ENCODE peak calls at places on chromosomes 13 and 19, in eight cellular contexts. U, O, K, Q, J, I, N and W are unnamed samples.

GRCh38 chr13:65595881-65596280 is 1634.3 kb downstream of the PCDH9 start:
- DNase-seq in U (no peak), O (peak; percentile 8), N (no peak), I (no peak), K (no peak), J (no peak), Q (no peak), W (no peak)

GRCh38 chr19:41930926-41931592 is 2.8 kb upstream of the ERFL start:
- DNase-seq in O (no peak), Q (no peak), N (no peak), K (peak; percentile 64), J (no peak), U (no peak), I (no peak), W (peak; percentile 42)

GRCh38 chr13:41458187-41458938 is 1.0 kb downstream of the RGCC start:
- DNase-seq in N (peak; percentile 23), J (peak; percentile 15), U (no peak), I (no peak), O (peak; percentile 59), K (peak; percentile 11), Q (no peak), W (peak; percentile 33)

GRCh38 chr13:106140476-106140875 is 395.0 kb downstream of the EFNB2 start:
- DNase-seq in U (no peak), J (no peak), Q (no peak), O (peak; percentile 60), I (no peak), K (no peak), N (no peak), W (no peak)

GRCh38 chr19:16896098-16896912 is 7.5 kb downstream of the F2RL3 start:
- DNase-seq in K (no peak), O (no peak), N (no peak), U (no peak), J (no peak), I (no peak), Q (no peak), W (peak; percentile 71)

GRCh38 chr19:30898353-30899103 is 450.7 kb downstream of the TSHZ3 start:
- DNase-seq in J (no peak), K (no peak), U (no peak), N (no peak), Q (no peak), I (no peak), O (no peak), W (no peak)

GRCh38 chr13:26460652-26461051 is 96.8 kb upstream of the WASF3 start:
- DNase-seq in Q (no peak), O (peak; percentile 30), U (no peak), I (no peak), J (no peak), K (no peak), N (no peak), W (peak; percentile 79)

GRCh38 chr19:58021541-58022282 is 12.1 kb upstream of the ZSCAN1 start:
- DNase-seq in K (peak; percentile 84), J (no peak), O (peak; percentile 74), I (peak; percentile 53), Q (peak; percentile 18), U (no peak), N (no peak), W (peak; percentile 38)

GRCh38 chr13:44869167-44869566 is 120.1 kb downstream of the NUFIP1 start:
- DNase-seq in O (no peak), I (no peak), N (no peak), K (no peak), U (no peak), Q (no peak), J (no peak), W (no peak)

GRCh38 chr13:112759834-112760233 is 70.0 kb downstream of the ATP11A start:
- DNase-seq in K (peak; percentile 83), J (no peak), O (no peak), I (no peak), U (no peak), Q (no peak), N (no peak), W (no peak)

GRCh38 chr19:10417598-10418280 is 2.6 kb upstream of the PDE4A start:
- DNase-seq in I (no peak), K (no peak), N (no peak), Q (no peak), U (no peak), J (peak; percentile 30), O (no peak), W (peak; percentile 59)

GRCh38 chr19:16920816-16921529 is 32.2 kb downstream of the F2RL3 start:
- DNase-seq in N (peak; percentile 42), J (peak; percentile 90), O (peak; percentile 79), U (no peak), K (no peak), I (no peak), Q (no peak), W (no peak)

GRCh38 chr13:92429231-92429630 is 797.4 kb upstream of the GPC6 start:
- DNase-seq in Q (no peak), N (no peak), O (no peak), K (no peak), J (no peak), I (no peak), U (no peak), W (no peak)

GRCh38 chr19:38141108-38141507 is 82.9 kb downstream of the DPF1 start:
- DNase-seq in J (no peak), N (no peak), I (no peak), U (no peak), O (no peak), K (no peak), Q (no peak), W (no peak)
- TF ChIP-seq CTCF in J (no peak), N (no peak), I (no peak), U (no peak), O (no peak), K (no peak), Q (no peak), W (no peak)

GRCh38 chr19:7736148-7736547 is 4.2 kb upstream of the CLEC4G start:
- DNase-seq in Q (no peak), U (no peak), J (no peak), O (no peak), N (no peak), K (no peak), I (no peak), W (no peak)

GRCh38 chr19:7737215-7737614 is 5.3 kb upstream of the CLEC4G start:
- DNase-seq in O (no peak), K (no peak), J (no peak), I (no peak), Q (no peak), U (no peak), N (no peak), W (no peak)

GRCh38 chr19:7732045-7732444 is at the start of gene CLEC4G:
- DNase-seq in I (no peak), K (no peak), Q (no peak), U (no peak), O (no peak), J (no peak), N (no peak), W (no peak)

GRCh38 chr19:7733376-7733775 is 1.5 kb upstream of the CLEC4G start:
- DNase-seq in O (no peak), Q (no peak), K (no peak), J (no peak), N (no peak), U (no peak), I (no peak), W (no peak)

DNA sequence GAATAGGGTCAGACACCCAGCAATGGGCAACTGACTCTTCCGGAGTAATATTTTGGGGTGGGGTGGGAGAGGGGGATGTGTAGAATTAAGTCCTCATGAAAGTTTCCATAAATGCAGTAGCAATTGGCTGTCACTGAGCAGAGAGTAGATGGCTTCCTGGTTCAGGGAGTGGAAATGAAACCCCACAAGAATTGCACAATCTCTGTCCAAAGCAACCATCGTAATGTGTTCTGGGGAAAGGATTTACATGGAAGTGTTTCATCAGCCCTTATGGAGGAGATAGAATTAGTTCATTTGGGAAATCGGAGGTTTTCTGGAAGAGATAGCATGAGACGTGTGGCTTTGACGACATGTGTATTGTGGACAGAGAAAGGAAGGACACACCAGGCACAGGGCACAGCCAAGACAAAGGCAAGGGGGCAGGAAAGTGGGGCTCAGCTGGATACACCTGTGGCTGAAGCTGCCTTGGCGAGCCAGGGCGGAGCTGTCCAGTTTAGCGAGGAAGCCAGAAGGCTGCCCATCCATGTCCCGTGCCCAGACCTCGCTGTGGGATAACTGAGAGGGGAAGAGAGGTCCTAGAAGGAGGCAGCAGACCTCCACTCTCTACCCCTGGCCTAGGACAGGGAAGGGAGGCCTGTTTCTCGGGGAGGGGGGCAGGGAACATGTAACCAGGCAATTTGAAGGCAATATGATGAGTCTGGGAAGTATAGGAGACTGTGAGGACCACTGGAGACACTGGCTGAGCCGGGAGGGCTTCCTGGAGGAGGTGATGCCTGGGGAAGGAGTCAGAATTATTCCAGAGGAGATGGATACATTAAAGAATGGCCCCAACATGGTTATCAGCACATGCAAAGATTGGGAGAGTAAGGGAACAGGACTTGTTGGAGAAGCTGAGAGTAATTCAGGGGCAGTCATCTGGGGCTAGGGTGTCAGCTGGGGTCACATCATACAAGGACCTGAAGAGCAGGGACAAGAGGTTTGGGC is 2.6 kb upstream of the CLEC4G start:
- DNase-seq in U (no peak), Q (no peak), J (no peak), N (no peak), O (peak; percentile 38), K (no peak), I (no peak), W (no peak)
- TF ChIP-seq CTCF in U (no peak), Q (no peak), J (no peak), N (no peak), O (no peak), K (no peak), I (no peak), W (no peak)

GRCh38 chr19:972281-972680 is 11.9 kb upstream of the WDR18 start:
- DNase-seq in K (no peak), I (no peak), Q (no peak), U (no peak), O (no peak), J (no peak), N (no peak), W (no peak)

GRCh38 chr19:973726-974563 is 10.2 kb upstream of the WDR18 start:
- DNase-seq in Q (no peak), O (no peak), I (no peak), N (no peak), K (no peak), U (no peak), J (no peak), W (peak; percentile 29)

GRCh38 chr19:971795-972194 is 12.3 kb upstream of the WDR18 start:
- DNase-seq in N (no peak), U (no peak), I (no peak), K (no peak), O (no peak), Q (no peak), J (no peak), W (no peak)

GRCh38 chr19:974564-975257 is 9.4 kb upstream of the WDR18 start:
- DNase-seq in U (no peak), Q (no peak), J (no peak), O (no peak), N (no peak), K (no peak), I (no peak), W (peak; percentile 37)

DNA sequence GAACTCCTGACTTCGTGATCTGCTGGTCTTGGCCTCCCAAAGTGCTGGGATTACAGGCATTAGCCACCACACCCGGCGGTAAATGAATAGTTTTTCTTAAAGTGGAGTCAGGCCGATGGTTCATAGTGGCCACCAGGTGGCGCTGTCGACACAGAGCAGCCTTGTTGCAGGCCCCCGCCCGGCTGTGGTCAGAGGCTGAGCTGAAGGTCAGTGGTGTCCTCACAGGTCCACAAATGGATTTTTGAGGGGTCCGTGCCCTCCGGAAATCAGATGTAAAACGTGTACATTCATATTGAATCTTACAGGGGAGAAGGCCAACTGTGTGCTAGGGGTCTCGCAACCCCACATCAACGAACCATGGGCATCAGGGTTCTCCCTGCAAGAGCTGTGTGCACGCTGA is 13.4 kb upstream of the WDR18 start:
- DNase-seq in Q (no peak), K (peak; percentile 42), I (no peak), J (no peak), O (peak; percentile 49), U (no peak), N (no peak), W (peak; percentile 62)
- TF ChIP-seq CTCF in Q (peak; percentile 19), K (peak; percentile 77), I (peak; percentile 79), J (peak; percentile 74), O (peak; percentile 54), U (no peak), N (peak; percentile 79), W (peak; percentile 91)

GRCh38 chr13:81872581-81872980 is 1531.7 kb upstream of the SPRY2 start:
- DNase-seq in K (peak; percentile 29), J (peak; percentile 43), N (peak; percentile 3), I (peak; percentile 38), U (no peak), Q (no peak), O (no peak), W (no peak)
- TF ChIP-seq CTCF in K (peak; percentile 30), J (peak; percentile 59), N (no peak), I (peak; percentile 52), U (no peak), Q (no peak), O (no peak), W (peak; percentile 51)